ENCODE peak calls at places on chromosomes 5 and 9, in seven cellular contexts. One of them, this sample, is unnamed.

GRCh38 chr5:57435701-57436134 is 46.9 kb downstream of the ACTBL2 start:
- DNase-seq in iris pigment epithelial cell: peak; percentile 98
- DNase-seq in left cardiac atrium: no peak
- DNase-seq in nucleus accumbens: no peak
- DNase-seq in hepatocyte: peak; percentile 52
- DNase-seq in T-helper 2 cell: no peak
- DNase-seq in foreskin fibroblast: peak; percentile 68
- DNase-seq in this sample: peak; percentile 70

GRCh38 chr9:26163931-26164330 is 485.7 kb upstream of the TUSC1 start:
- DNase-seq in left cardiac atrium: no peak
- DNase-seq in T-helper 2 cell: no peak
- DNase-seq in foreskin fibroblast: peak; percentile 38
- DNase-seq in hepatocyte: no peak
- DNase-seq in iris pigment epithelial cell: peak; percentile 28
- DNase-seq in nucleus accumbens: no peak
- DNase-seq in this sample: peak; percentile 6

GRCh38 chr5:74127377-74128338 is 501.7 kb downstream of the ARHGEF28 start:
- DNase-seq in iris pigment epithelial cell: peak; percentile 31
- DNase-seq in hepatocyte: peak; percentile 53
- DNase-seq in T-helper 2 cell: no peak
- DNase-seq in left cardiac atrium: peak; percentile 40
- DNase-seq in nucleus accumbens: no peak
- DNase-seq in foreskin fibroblast: no peak
- DNase-seq in this sample: peak; percentile 34

GRCh38 chr5:6781711-6782110 is 68.5 kb downstream of the TENT4A start:
- DNase-seq in hepatocyte: no peak
- DNase-seq in iris pigment epithelial cell: peak; percentile 49
- DNase-seq in foreskin fibroblast: no peak
- DNase-seq in left cardiac atrium: no peak
- DNase-seq in T-helper 2 cell: no peak
- DNase-seq in nucleus accumbens: no peak
- DNase-seq in this sample: peak; percentile 31

GRCh38 chr5:179227196-179227577 is 118.1 kb downstream of the ADAMTS2 start:
- DNase-seq in left cardiac atrium: peak; percentile 3
- DNase-seq in iris pigment epithelial cell: no peak
- DNase-seq in nucleus accumbens: no peak
- DNase-seq in T-helper 2 cell: no peak
- DNase-seq in hepatocyte: no peak
- DNase-seq in foreskin fibroblast: no peak
- DNase-seq in this sample: no peak

GRCh38 chr9:132114102-132114707 is 34.5 kb upstream of the MED27 start:
- DNase-seq in iris pigment epithelial cell: peak; percentile 60
- DNase-seq in left cardiac atrium: peak; percentile 63
- DNase-seq in hepatocyte: peak; percentile 85
- DNase-seq in nucleus accumbens: peak; percentile 31
- DNase-seq in T-helper 2 cell: peak; percentile 34
- DNase-seq in foreskin fibroblast: peak; percentile 36
- DNase-seq in this sample: peak; percentile 64

GRCh38 chr5:91357806-91358205 is 25.3 kb downstream of the ARRDC3 start:
- DNase-seq in nucleus accumbens: no peak
- DNase-seq in T-helper 2 cell: no peak
- DNase-seq in foreskin fibroblast: no peak
- DNase-seq in left cardiac atrium: no peak
- DNase-seq in hepatocyte: no peak
- DNase-seq in iris pigment epithelial cell: peak; percentile 79
- DNase-seq in this sample: no peak

GRCh38 chr9:70407081-70407503 is 7.4 kb downstream of the KLF9 start:
- DNase-seq in hepatocyte: no peak
- DNase-seq in iris pigment epithelial cell: peak; percentile 82
- DNase-seq in foreskin fibroblast: peak; percentile 79
- DNase-seq in T-helper 2 cell: no peak
- DNase-seq in nucleus accumbens: no peak
- DNase-seq in left cardiac atrium: no peak
- DNase-seq in this sample: peak; percentile 93

GRCh38 chr9:125332527-125332926 is 70.9 kb downstream of the GAPVD1 start:
- DNase-seq in iris pigment epithelial cell: no peak
- DNase-seq in left cardiac atrium: no peak
- DNase-seq in hepatocyte: no peak
- DNase-seq in foreskin fibroblast: no peak
- DNase-seq in T-helper 2 cell: peak; percentile 71
- DNase-seq in nucleus accumbens: no peak
- DNase-seq in this sample: no peak

GRCh38 chr5:98839469-98840383 is 66.3 kb downstream of the RGMB start:
- DNase-seq in nucleus accumbens: no peak
- DNase-seq in iris pigment epithelial cell: peak; percentile 6
- DNase-seq in hepatocyte: no peak
- DNase-seq in foreskin fibroblast: no peak
- DNase-seq in T-helper 2 cell: peak; percentile 10
- DNase-seq in left cardiac atrium: no peak
- DNase-seq in this sample: peak; percentile 38

GRCh38 chr5:172411423-172412111 is 42.8 kb downstream of the SH3PXD2B start:
- DNase-seq in left cardiac atrium: no peak
- DNase-seq in foreskin fibroblast: no peak
- DNase-seq in T-helper 2 cell: peak; percentile 24
- DNase-seq in hepatocyte: peak; percentile 42
- DNase-seq in iris pigment epithelial cell: peak; percentile 68
- DNase-seq in nucleus accumbens: no peak
- DNase-seq in this sample: peak; percentile 38

GRCh38 chr9:4600363-4600762 is 61.7 kb upstream of the PLPP6 start:
- DNase-seq in foreskin fibroblast: no peak
- DNase-seq in hepatocyte: no peak
- DNase-seq in left cardiac atrium: no peak
- DNase-seq in nucleus accumbens: no peak
- DNase-seq in T-helper 2 cell: peak; percentile 37
- DNase-seq in iris pigment epithelial cell: no peak
- DNase-seq in this sample: no peak

GRCh38 chr9:97714435-97714834 is 17.3 kb upstream of the XPA start:
- DNase-seq in left cardiac atrium: no peak
- DNase-seq in iris pigment epithelial cell: peak; percentile 84
- DNase-seq in T-helper 2 cell: no peak
- DNase-seq in foreskin fibroblast: no peak
- DNase-seq in nucleus accumbens: no peak
- DNase-seq in hepatocyte: peak; percentile 33
- DNase-seq in this sample: peak; percentile 94

GRCh38 chr5:127330116-127330515 is 39.5 kb downstream of the MEGF10 start:
- DNase-seq in T-helper 2 cell: no peak
- DNase-seq in foreskin fibroblast: peak; percentile 44
- DNase-seq in iris pigment epithelial cell: no peak
- DNase-seq in hepatocyte: no peak
- DNase-seq in left cardiac atrium: no peak
- DNase-seq in nucleus accumbens: no peak
- DNase-seq in this sample: no peak

GRCh38 chr9:130034570-130034969 is 8.4 kb downstream of the FNBP1 start:
- DNase-seq in iris pigment epithelial cell: peak; percentile 90
- DNase-seq in T-helper 2 cell: peak; percentile 86
- DNase-seq in hepatocyte: no peak
- DNase-seq in nucleus accumbens: no peak
- DNase-seq in left cardiac atrium: no peak
- DNase-seq in foreskin fibroblast: peak; percentile 67
- DNase-seq in this sample: peak; percentile 86

GRCh38 chr5:103849934-103850333 is 287.3 kb upstream of the NUDT12 start:
- DNase-seq in nucleus accumbens: no peak
- DNase-seq in left cardiac atrium: no peak
- DNase-seq in foreskin fibroblast: peak; percentile 78
- DNase-seq in hepatocyte: no peak
- DNase-seq in T-helper 2 cell: peak; percentile 32
- DNase-seq in iris pigment epithelial cell: peak; percentile 94
- DNase-seq in this sample: peak; percentile 96

GRCh38 chr5:132797651-132798050 is 15.5 kb upstream of the SOWAHA start:
- DNase-seq in T-helper 2 cell: no peak
- DNase-seq in left cardiac atrium: no peak
- DNase-seq in iris pigment epithelial cell: no peak
- DNase-seq in foreskin fibroblast: no peak
- DNase-seq in hepatocyte: no peak
- DNase-seq in nucleus accumbens: peak; percentile 39
- DNase-seq in this sample: no peak

GRCh38 chr5:51651476-51651875 is 268.2 kb downstream of the ISL1 start:
- DNase-seq in foreskin fibroblast: no peak
- DNase-seq in iris pigment epithelial cell: no peak
- DNase-seq in left cardiac atrium: no peak
- DNase-seq in nucleus accumbens: no peak
- DNase-seq in hepatocyte: no peak
- DNase-seq in T-helper 2 cell: no peak
- DNase-seq in this sample: no peak

GRCh38 chr5:140575309-140575708 is 10.7 kb downstream of the SLC35A4 start:
- DNase-seq in iris pigment epithelial cell: peak; percentile 61
- DNase-seq in foreskin fibroblast: peak; percentile 16
- DNase-seq in T-helper 2 cell: no peak
- DNase-seq in hepatocyte: no peak
- DNase-seq in nucleus accumbens: peak; percentile 33
- DNase-seq in left cardiac atrium: peak; percentile 57
- DNase-seq in this sample: peak; percentile 59

GRCh38 chr9:135244751-135245221 is 157.3 kb downstream of the OLFM1 start:
- DNase-seq in T-helper 2 cell: no peak
- DNase-seq in foreskin fibroblast: no peak
- DNase-seq in iris pigment epithelial cell: no peak
- DNase-seq in hepatocyte: no peak
- DNase-seq in left cardiac atrium: no peak
- DNase-seq in nucleus accumbens: no peak
- DNase-seq in this sample: no peak

GRCh38 chr5:170632985-170633234 is 129.1 kb downstream of the KCNIP1 start:
- DNase-seq in left cardiac atrium: peak; percentile 71
- DNase-seq in T-helper 2 cell: peak; percentile 22
- DNase-seq in foreskin fibroblast: no peak
- DNase-seq in nucleus accumbens: peak; percentile 62
- DNase-seq in hepatocyte: peak; percentile 85
- DNase-seq in iris pigment epithelial cell: no peak
- DNase-seq in this sample: no peak

GRCh38 chr5:132003982-132004381 is 7.5 kb downstream of the ACSL6 start:
- DNase-seq in iris pigment epithelial cell: no peak
- DNase-seq in nucleus accumbens: peak; percentile 30
- DNase-seq in foreskin fibroblast: no peak
- DNase-seq in left cardiac atrium: no peak
- DNase-seq in hepatocyte: no peak
- DNase-seq in T-helper 2 cell: no peak
- DNase-seq in this sample: no peak

GRCh38 chr9:111961575-111961974 is 65.0 kb downstream of the UGCG start:
- DNase-seq in hepatocyte: no peak
- DNase-seq in iris pigment epithelial cell: peak; percentile 82
- DNase-seq in nucleus accumbens: no peak
- DNase-seq in left cardiac atrium: no peak
- DNase-seq in foreskin fibroblast: no peak
- DNase-seq in T-helper 2 cell: no peak
- DNase-seq in this sample: no peak

GRCh38 chr5:88675758-88676636 is 207.0 kb downstream of the MEF2C start:
- DNase-seq in hepatocyte: peak; percentile 62
- DNase-seq in left cardiac atrium: no peak
- DNase-seq in iris pigment epithelial cell: no peak
- DNase-seq in nucleus accumbens: peak; percentile 83
- DNase-seq in T-helper 2 cell: peak; percentile 58
- DNase-seq in foreskin fibroblast: peak; percentile 43
- DNase-seq in this sample: no peak

This sample was measured in ELR.